ENCODE peak calls at places on chromosomes 6 and 20, in ten cellular contexts. D is spleen, T is uterus, R is breast epithelium, E is heart left ventricle, A is body of pancreas, O is right lobe of liver, Q is Peyer's patch, M is gastrocnemius medialis, N is IMR-90. G is an unnamed sample.

GRCh38 chr6:5619249-5619648 is 357.9 kb downstream of the FARS2 start:
- DNase-seq in D (peak; percentile 84), M (no peak), T (no peak), O (no peak), Q (peak; percentile 64), R (no peak), N (no peak), A (no peak), E (no peak), G (no peak)

GRCh38 chr6:11233936-11234573 is 1.6 kb upstream of the NEDD9 start:
- DNase-seq in O (no peak), M (no peak), E (no peak), A (no peak), N (no peak), D (no peak), Q (no peak), T (no peak), R (peak; percentile 90), G (no peak)

GRCh38 chr20:58447733-58448391 is 58.8 kb downstream of the VAPB start:
- DNase-seq in T (no peak), D (no peak), Q (peak; percentile 79), O (peak; percentile 61), R (no peak), M (peak; percentile 53), A (peak; percentile 63), E (no peak), N (peak; percentile 58), G (peak; percentile 66)

GRCh38 chr6:125054331-125054730 is 92.1 kb downstream of the RNF217 start:
- DNase-seq in T (no peak), Q (no peak), O (no peak), D (no peak), N (no peak), A (no peak), R (no peak), E (no peak), M (no peak), G (no peak)

GRCh38 chr6:131103869-131104268 is 31.4 kb upstream of the AKAP7 start:
- DNase-seq in E (no peak), O (no peak), Q (peak; percentile 58), R (no peak), A (no peak), N (no peak), M (no peak), D (no peak), T (no peak), G (no peak)

GRCh38 chr20:44738779-44739477 is 6.7 kb upstream of the KCNK15 start:
- DNase-seq in R (peak; percentile 81), N (peak; percentile 67), M (peak; percentile 69), T (peak; percentile 72), A (peak; percentile 68), D (no peak), E (no peak), Q (peak; percentile 70), O (no peak), G (peak; percentile 83)

GRCh38 chr6:67369679-67370078 is 1265.4 kb upstream of the ADGRB3 start:
- DNase-seq in A (no peak), T (no peak), E (no peak), Q (no peak), M (no peak), N (no peak), D (no peak), R (no peak), O (no peak), G (no peak)

GRCh38 chr6:39886871-39887270 is 47.4 kb downstream of the MOCS1 start:
- DNase-seq in D (no peak), N (no peak), E (no peak), O (no peak), Q (no peak), M (no peak), R (no peak), A (no peak), T (no peak), G (no peak)

GRCh38 chr6:44537306-44538049 is 150.0 kb downstream of the CDC5L start:
- DNase-seq in R (no peak), E (no peak), N (no peak), A (no peak), D (no peak), Q (no peak), T (no peak), O (no peak), M (no peak), G (no peak)

GRCh38 chr6:105593056-105593455 is 190.2 kb upstream of the PREP start:
- DNase-seq in E (no peak), N (peak; percentile 59), M (no peak), O (no peak), D (no peak), A (no peak), Q (no peak), T (no peak), R (no peak), G (no peak)

GRCh38 chr20:48541581-48542071 is 286.2 kb downstream of the PREX1 start:
- DNase-seq in M (no peak), O (no peak), R (no peak), D (no peak), N (no peak), A (no peak), T (no peak), E (no peak), Q (no peak), G (no peak)

GRCh38 chr6:118580585-118581419 is 32.7 kb downstream of the PLN start:
- DNase-seq in N (peak; percentile 78), D (no peak), T (peak; percentile 47), Q (peak; percentile 70), R (no peak), A (peak; percentile 32), E (peak; percentile 51), M (peak; percentile 86), O (peak; percentile 42), G (peak; percentile 66)

GRCh38 chr6:98880486-98880885 is 46.1 kb downstream of the POU3F2 start:
- DNase-seq in N (no peak), E (no peak), M (no peak), A (no peak), O (no peak), T (no peak), Q (no peak), D (no peak), R (no peak), G (no peak)

GRCh38 chr20:50756447-50756846 is 25.1 kb downstream of the PARD6B start:
- DNase-seq in E (no peak), O (no peak), Q (no peak), M (no peak), A (no peak), T (no peak), R (no peak), D (no peak), N (no peak), G (no peak)

GRCh38 chr6:30465582-30466306 is 23.6 kb upstream of the HLA-E start:
- DNase-seq in A (no peak), E (no peak), D (no peak), N (no peak), O (no peak), M (no peak), Q (no peak), R (no peak), T (no peak), G (no peak)
- H3K4me3 ChIP-seq in A (no peak overlapping the region), E (peak overlapping the region; percentile 24), D (peak overlapping the region; percentile 51), N (no peak overlapping the region), O (peak overlapping the region; percentile 49), M (peak overlapping the region; percentile 63), Q (peak overlapping the region; percentile 49), R (peak overlapping the region; percentile 62), T (peak overlapping the region; percentile 41), G (no peak overlapping the region)

GRCh38 chr6:54990001-54990400 is 143.4 kb downstream of the FAM83B start:
- DNase-seq in M (no peak), T (no peak), R (no peak), N (peak; percentile 43), D (no peak), A (no peak), Q (no peak), E (no peak), O (no peak), G (no peak)

GRCh38 chr6:54992789-54993188 is 146.2 kb downstream of the FAM83B start:
- DNase-seq in M (no peak), R (no peak), Q (no peak), E (no peak), D (no peak), A (peak; percentile 36), O (no peak), N (peak; percentile 4), T (no peak), G (no peak)

GRCh38 chr6:54991761-54992330 is 145.3 kb downstream of the FAM83B start:
- DNase-seq in E (no peak), Q (no peak), R (no peak), O (no peak), A (no peak), M (no peak), N (no peak), T (no peak), D (no peak), G (no peak)

GRCh38 chr6:54993948-54994347 is 147.4 kb downstream of the FAM83B start:
- DNase-seq in T (no peak), A (no peak), R (no peak), N (no peak), M (no peak), D (no peak), O (no peak), Q (no peak), E (no peak), G (no peak)

GRCh38 chr6:54993294-54993693 is 146.7 kb downstream of the FAM83B start:
- DNase-seq in T (no peak), O (no peak), E (no peak), D (no peak), Q (no peak), M (no peak), R (no peak), A (no peak), N (no peak), G (no peak)
- H3K4me1 ChIP-seq in T (no peaks in the 10 kb centered on the region), O (no peaks in the 10 kb centered on the region), E (no peaks in the 10 kb centered on the region), D (no peaks in the 10 kb centered on the region), Q (peaks cover 2% of the 10 kb centered on the region), M (no peaks in the 10 kb centered on the region), R (no peaks in the 10 kb centered on the region), A (no peaks in the 10 kb centered on the region), N (no peaks in the 10 kb centered on the region), G (no peaks in the 10 kb centered on the region)

DNA sequence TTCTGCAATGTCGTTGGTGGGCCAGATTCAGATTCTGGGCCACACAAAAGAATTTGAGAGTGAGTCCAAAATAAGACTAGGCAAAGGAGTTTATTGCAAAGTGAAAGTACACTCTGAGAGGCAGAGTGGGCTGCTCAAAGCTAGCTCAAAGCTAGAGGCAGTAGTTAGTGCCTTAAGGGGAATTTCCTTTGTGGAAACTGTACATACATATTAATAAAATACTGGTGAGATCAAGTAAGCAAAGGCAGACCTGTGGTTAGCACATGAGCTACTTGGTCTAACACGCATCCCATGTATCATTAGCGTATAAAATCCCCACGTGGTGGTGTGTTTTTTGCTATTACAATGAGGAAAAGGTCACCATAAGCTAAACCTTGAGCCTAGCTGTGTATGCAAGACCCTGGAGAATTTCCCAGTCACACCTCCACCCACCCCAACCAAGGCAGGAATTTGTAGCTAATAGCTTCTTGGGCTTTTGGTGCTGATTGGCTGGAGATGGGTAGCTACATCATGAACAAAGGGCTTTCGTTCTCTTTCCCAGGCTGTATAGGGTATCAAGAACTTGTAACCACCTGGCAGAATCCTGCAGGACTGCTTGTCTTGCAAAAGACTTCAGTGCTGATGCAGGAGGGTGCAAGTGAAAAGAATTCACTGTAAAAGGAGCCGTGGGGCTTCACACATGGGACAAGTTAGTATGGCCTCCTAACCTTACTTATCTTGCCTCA is 14.7 kb upstream of the TRIM26 start:
- DNase-seq in E (no peak), A (no peak), O (no peak), D (no peak), Q (no peak), T (no peak), M (no peak), R (no peak), N (no peak), G (no peak)
- TF ChIP-seq POLR2A in E (no peak), A (no peak), O (no peak), D (no peak), Q (no peak), T (no peak), M (no peak), R (no peak), N (no peak), G (no peak)

GRCh38 chr20:3964719-3965118 is 50.6 kb downstream of the RNF24 start:
- DNase-seq in O (no peak), D (no peak), T (no peak), M (no peak), R (no peak), N (no peak), E (no peak), Q (no peak), A (no peak), G (no peak)
- H3K4me3 ChIP-seq in O (no peak overlapping the region), D (no peak overlapping the region), T (no peak overlapping the region), M (no peak overlapping the region), R (no peak overlapping the region), N (no peak overlapping the region), E (no peak overlapping the region), Q (no peak overlapping the region), A (no peak overlapping the region), G (no peak overlapping the region)

G was measured in adrenal gland.